ENCODE peak calls at places on chromosomes 7 and 10, in seven cellular contexts. One of them, this sample, is unnamed.

GRCh38 chr10:89458289-89458688 is 43.9 kb downstream of the IFIT5 start:
- DNase-seq in activated T-helper 1 cell treated with anti-CD3 and anti-CD28 coated beads, Interleukin-2, amount 50 U/mL, for 16 hours: no peak
- DNase-seq in GM12864: no peak
- DNase-seq in activated T-cell treated with anti-CD3 and anti-CD28 coated beads for 48 hours: no peak
- DNase-seq in SHP77: no peak
- DNase-seq in hypothalamus: no peak
- DNase-seq in activated CD8-positive, alpha-beta memory T cell treated with anti-CD3 and anti-CD28 coated beads, Interleukin-2, amount 10 ng/mL, durations not matched to agents 7 days and 5 days: no peak
- DNase-seq in this sample: no peak

GRCh38 chr10:5665380-5666323 is 743 bp downstream of the ASB13 start:
- DNase-seq in activated T-helper 1 cell treated with anti-CD3 and anti-CD28 coated beads, Interleukin-2, amount 50 U/mL, for 16 hours: no peak
- DNase-seq in hypothalamus: no peak
- DNase-seq in SHP77: no peak
- DNase-seq in GM12864: no peak
- DNase-seq in activated T-cell treated with anti-CD3 and anti-CD28 coated beads for 48 hours: peak
- DNase-seq in activated CD8-positive, alpha-beta memory T cell treated with anti-CD3 and anti-CD28 coated beads, Interleukin-2, amount 10 ng/mL, durations not matched to agents 7 days and 5 days: peak
- DNase-seq in this sample: no peak

GRCh38 chr7:153399554-153399940 is 640.0 kb downstream of the ACTR3B start:
- DNase-seq in GM12864: no peak
- DNase-seq in activated CD8-positive, alpha-beta memory T cell treated with anti-CD3 and anti-CD28 coated beads, Interleukin-2, amount 10 ng/mL, durations not matched to agents 7 days and 5 days: no peak
- DNase-seq in activated T-cell treated with anti-CD3 and anti-CD28 coated beads for 48 hours: no peak
- DNase-seq in hypothalamus: no peak
- DNase-seq in SHP77: no peak
- DNase-seq in activated T-helper 1 cell treated with anti-CD3 and anti-CD28 coated beads, Interleukin-2, amount 50 U/mL, for 16 hours: no peak
- DNase-seq in this sample: no peak

GRCh38 chr7:130838738-130839137 is 104.7 kb upstream of the KLF14 start:
- DNase-seq in SHP77: no peak
- DNase-seq in hypothalamus: no peak
- DNase-seq in activated T-helper 1 cell treated with anti-CD3 and anti-CD28 coated beads, Interleukin-2, amount 50 U/mL, for 16 hours: no peak
- DNase-seq in activated T-cell treated with anti-CD3 and anti-CD28 coated beads for 48 hours: no peak
- DNase-seq in activated CD8-positive, alpha-beta memory T cell treated with anti-CD3 and anti-CD28 coated beads, Interleukin-2, amount 10 ng/mL, durations not matched to agents 7 days and 5 days: no peak
- DNase-seq in GM12864: peak
- DNase-seq in this sample: no peak

GRCh38 chr10:132508497-132509443 is 28.8 kb upstream of the INPP5A start:
- DNase-seq in hypothalamus: no peak
- DNase-seq in SHP77: no peak
- DNase-seq in activated T-cell treated with anti-CD3 and anti-CD28 coated beads for 48 hours: no peak
- DNase-seq in GM12864: no peak
- DNase-seq in activated T-helper 1 cell treated with anti-CD3 and anti-CD28 coated beads, Interleukin-2, amount 50 U/mL, for 16 hours: no peak
- DNase-seq in activated CD8-positive, alpha-beta memory T cell treated with anti-CD3 and anti-CD28 coated beads, Interleukin-2, amount 10 ng/mL, durations not matched to agents 7 days and 5 days: no peak
- DNase-seq in this sample: no peak

GRCh38 chr7:70563960-70564359 is 568.0 kb upstream of the GALNT17 start:
- DNase-seq in activated CD8-positive, alpha-beta memory T cell treated with anti-CD3 and anti-CD28 coated beads, Interleukin-2, amount 10 ng/mL, durations not matched to agents 7 days and 5 days: no peak
- DNase-seq in activated T-helper 1 cell treated with anti-CD3 and anti-CD28 coated beads, Interleukin-2, amount 50 U/mL, for 16 hours: no peak
- DNase-seq in activated T-cell treated with anti-CD3 and anti-CD28 coated beads for 48 hours: no peak
- DNase-seq in GM12864: no peak
- DNase-seq in SHP77: no peak
- DNase-seq in hypothalamus: no peak
- DNase-seq in this sample: no peak

GRCh38 chr10:69636273-69636575 is 6.2 kb downstream of the FAM241B start:
- DNase-seq in activated T-helper 1 cell treated with anti-CD3 and anti-CD28 coated beads, Interleukin-2, amount 50 U/mL, for 16 hours: no peak
- DNase-seq in GM12864: no peak
- DNase-seq in hypothalamus: no peak
- DNase-seq in activated CD8-positive, alpha-beta memory T cell treated with anti-CD3 and anti-CD28 coated beads, Interleukin-2, amount 10 ng/mL, durations not matched to agents 7 days and 5 days: no peak
- DNase-seq in SHP77: no peak
- DNase-seq in activated T-cell treated with anti-CD3 and anti-CD28 coated beads for 48 hours: no peak
- DNase-seq in this sample: no peak

GRCh38 chr7:22856437-22856836 is 33.8 kb upstream of the TOMM7 start:
- DNase-seq in GM12864: no peak
- DNase-seq in hypothalamus: no peak
- DNase-seq in SHP77: no peak
- DNase-seq in activated T-cell treated with anti-CD3 and anti-CD28 coated beads for 48 hours: no peak
- DNase-seq in activated CD8-positive, alpha-beta memory T cell treated with anti-CD3 and anti-CD28 coated beads, Interleukin-2, amount 10 ng/mL, durations not matched to agents 7 days and 5 days: no peak
- DNase-seq in activated T-helper 1 cell treated with anti-CD3 and anti-CD28 coated beads, Interleukin-2, amount 50 U/mL, for 16 hours: no peak
- DNase-seq in this sample: no peak

GRCh38 chr10:124691448-124692435 is 52.4 kb downstream of the FAM53B start:
- DNase-seq in activated T-cell treated with anti-CD3 and anti-CD28 coated beads for 48 hours: no peak
- DNase-seq in GM12864: no peak
- DNase-seq in activated T-helper 1 cell treated with anti-CD3 and anti-CD28 coated beads, Interleukin-2, amount 50 U/mL, for 16 hours: no peak
- DNase-seq in SHP77: no peak
- DNase-seq in activated CD8-positive, alpha-beta memory T cell treated with anti-CD3 and anti-CD28 coated beads, Interleukin-2, amount 10 ng/mL, durations not matched to agents 7 days and 5 days: no peak
- DNase-seq in hypothalamus: no peak
- DNase-seq in this sample: no peak

GRCh38 chr10:121900443-121901174 is 27.2 kb downstream of the ATE1 start:
- DNase-seq in GM12864: no peak
- DNase-seq in hypothalamus: no peak
- DNase-seq in activated CD8-positive, alpha-beta memory T cell treated with anti-CD3 and anti-CD28 coated beads, Interleukin-2, amount 10 ng/mL, durations not matched to agents 7 days and 5 days: no peak
- DNase-seq in SHP77: peak
- DNase-seq in activated T-helper 1 cell treated with anti-CD3 and anti-CD28 coated beads, Interleukin-2, amount 50 U/mL, for 16 hours: no peak
- DNase-seq in activated T-cell treated with anti-CD3 and anti-CD28 coated beads for 48 hours: no peak
- DNase-seq in this sample: no peak

GRCh38 chr10:76433161-76434005 is 1002.0 kb downstream of the LRMDA start:
- DNase-seq in activated CD8-positive, alpha-beta memory T cell treated with anti-CD3 and anti-CD28 coated beads, Interleukin-2, amount 10 ng/mL, durations not matched to agents 7 days and 5 days: no peak
- DNase-seq in SHP77: peak
- DNase-seq in activated T-helper 1 cell treated with anti-CD3 and anti-CD28 coated beads, Interleukin-2, amount 50 U/mL, for 16 hours: no peak
- DNase-seq in activated T-cell treated with anti-CD3 and anti-CD28 coated beads for 48 hours: no peak
- DNase-seq in GM12864: no peak
- DNase-seq in hypothalamus: no peak
- DNase-seq in this sample: no peak

GRCh38 chr7:93316730-93317129 is 84.6 kb downstream of the VPS50 start:
- DNase-seq in activated CD8-positive, alpha-beta memory T cell treated with anti-CD3 and anti-CD28 coated beads, Interleukin-2, amount 10 ng/mL, durations not matched to agents 7 days and 5 days: no peak
- DNase-seq in GM12864: no peak
- DNase-seq in activated T-helper 1 cell treated with anti-CD3 and anti-CD28 coated beads, Interleukin-2, amount 50 U/mL, for 16 hours: no peak
- DNase-seq in activated T-cell treated with anti-CD3 and anti-CD28 coated beads for 48 hours: no peak
- DNase-seq in SHP77: no peak
- DNase-seq in hypothalamus: no peak
- DNase-seq in this sample: no peak

GRCh38 chr10:34526758-34527730 is 288.1 kb downstream of the PARD3 start:
- DNase-seq in hypothalamus: no peak
- DNase-seq in activated T-cell treated with anti-CD3 and anti-CD28 coated beads for 48 hours: no peak
- DNase-seq in activated CD8-positive, alpha-beta memory T cell treated with anti-CD3 and anti-CD28 coated beads, Interleukin-2, amount 10 ng/mL, durations not matched to agents 7 days and 5 days: no peak
- DNase-seq in SHP77: no peak
- DNase-seq in activated T-helper 1 cell treated with anti-CD3 and anti-CD28 coated beads, Interleukin-2, amount 50 U/mL, for 16 hours: no peak
- DNase-seq in GM12864: no peak
- DNase-seq in this sample: no peak